ENCODE peak calls at places on chromosomes 12 and 14, in six cellular contexts. Y, M, Q, F, B and X are unnamed samples.

GRCh38 chr14:68316078-68316868 is 476.6 kb downstream of the ZFP36L1 start:
- DNase-seq in M (no peak), Y (no peak), B (no peak), F (no peak), Q (no peak), X (no peak)

GRCh38 chr14:92728781-92729364 is 19.6 kb downstream of the LGMN start:
- DNase-seq in Q (no peak), F (no peak), M (no peak), Y (no peak), B (peak), X (no peak)

GRCh38 chr14:54877015-54877702 is 25.5 kb downstream of the GCH1 start:
- DNase-seq in F (no peak), Q (no peak), Y (no peak), B (no peak), M (no peak), X (no peak)

GRCh38 chr12:58074259-58074658 is 132.9 kb downstream of the ATP23 start:
- DNase-seq in Y (no peak), M (no peak), B (no peak), Q (no peak), F (no peak), X (no peak)

GRCh38 chr12:1777798-1778197 is 42.6 kb upstream of the LRTM2 start:
- DNase-seq in B (peak), Q (no peak), M (no peak), Y (peak), F (no peak), X (no peak)

GRCh38 chr12:112380663-112381420 is 1.4 kb downstream of the HECTD4 start:
- DNase-seq in M (peak), Q (no peak), B (no peak), F (no peak), Y (peak), X (no peak)

GRCh38 chr14:54147285-54147684 is 190.7 kb upstream of the BMP4 start:
- DNase-seq in Y (peak), F (no peak), Q (no peak), B (peak), M (no peak), X (no peak)

GRCh38 chr12:77947326-77947725 is 116.6 kb downstream of the NAV3 start:
- DNase-seq in B (no peak), F (no peak), M (no peak), Q (no peak), Y (peak), X (no peak)

GRCh38 chr14:60561845-60562746 is 53.1 kb downstream of the SIX6 start:
- DNase-seq in F (peak), Q (no peak), Y (peak), M (peak), B (peak), X (no peak)

GRCh38 chr14:33273978-33274377 is 335.3 kb downstream of the NPAS3 start:
- DNase-seq in Q (no peak), M (no peak), F (no peak), B (no peak), Y (no peak), X (no peak)

GRCh38 chr14:79543966-79544365 is 667.3 kb downstream of the DIO2 start:
- DNase-seq in M (no peak), Y (peak), Q (no peak), F (no peak), B (peak), X (no peak)

GRCh38 chr14:73457935-73458218 is 469 bp downstream of the NUMB start:
- DNase-seq in Q (no peak), Y (no peak), B (peak), F (no peak), M (peak), X (no peak)